ENCODE peak calls at places on chromosome 1, in four cellular contexts. One of them, this sample, is unnamed.

GRCh38 chr1:216153130-216153529 is 270.1 kb downstream of the USH2A start:
- DNase-seq in K562: no peak
- DNase-seq in HL-60: no peak
- DNase-seq in GM12878: no peak
- DNase-seq in this sample: no peak

GRCh38 chr1:232904566-232904965 is 45.8 kb upstream of the NTPCR start:
- DNase-seq in K562: no peak
- DNase-seq in HL-60: no peak
- DNase-seq in GM12878: no peak
- DNase-seq in this sample: no peak

GRCh38 chr1:207870279-207871031 is 40.5 kb downstream of the CD34 start:
- DNase-seq in K562: no peak
- DNase-seq in HL-60: no peak
- DNase-seq in GM12878: no peak
- DNase-seq in this sample: no peak

GRCh38 chr1:33653226-33653625 is 180.8 kb downstream of the ZSCAN20 start:
- DNase-seq in K562: no peak
- DNase-seq in HL-60: no peak
- DNase-seq in GM12878: no peak
- DNase-seq in this sample: no peak

GRCh38 chr1:235737751-235738150 is 88.2 kb upstream of the GNG4 start:
- DNase-seq in K562: no peak
- DNase-seq in HL-60: no peak
- DNase-seq in GM12878: no peak
- DNase-seq in this sample: no peak

GRCh38 chr1:205248793-205249601 is 21.3 kb downstream of the TMCC2 start:
- DNase-seq in K562: peak
- DNase-seq in HL-60: no peak
- DNase-seq in GM12878: no peak
- DNase-seq in this sample: no peak

GRCh38 chr1:174428739-174429138 is 19.0 kb upstream of the GPR52 start:
- DNase-seq in K562: no peak
- DNase-seq in HL-60: no peak
- DNase-seq in GM12878: no peak
- DNase-seq in this sample: no peak

GRCh38 chr1:27138368-27138767 is 16.6 kb downstream of the SLC9A1 start:
- DNase-seq in K562: no peak
- DNase-seq in HL-60: no peak
- DNase-seq in GM12878: no peak
- DNase-seq in this sample: no peak

GRCh38 chr1:30518696-30519095 is 204.7 kb downstream of the MATN1 start:
- DNase-seq in K562: no peak
- DNase-seq in HL-60: no peak
- DNase-seq in GM12878: no peak
- DNase-seq in this sample: no peak

DNA sequence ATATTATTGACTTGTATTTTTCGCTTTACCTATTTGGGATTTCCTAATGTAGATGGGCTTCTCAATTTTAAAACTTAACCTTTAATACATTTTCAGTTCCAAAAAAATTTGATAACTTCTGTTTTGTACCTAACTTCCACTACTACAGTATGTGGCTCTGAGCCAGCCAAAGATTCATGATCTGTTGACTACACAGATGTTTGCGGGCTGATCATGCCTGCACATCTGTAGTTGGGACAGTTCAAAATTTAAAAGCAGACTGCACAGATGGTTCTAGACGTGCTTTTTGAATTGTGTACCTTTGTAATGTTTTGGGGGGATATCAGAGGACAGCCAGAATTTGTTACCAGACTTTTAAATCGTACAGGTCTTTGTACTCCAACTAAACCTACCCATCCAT is 43.7 kb downstream of the NFYC start:
- DNase-seq in K562: no peak
- DNase-seq in HL-60: no peak
- DNase-seq in GM12878: no peak
- DNase-seq in this sample: no peak
- TF ChIP-seq POLR2AphosphoS5 in K562: no peak
- TF ChIP-seq POLR2AphosphoS5 in HL-60: no peak
- TF ChIP-seq POLR2AphosphoS5 in GM12878: no peak
- TF ChIP-seq POLR2AphosphoS5 in this sample: no peak

GRCh38 chr1:228141082-228141870 is 1.2 kb downstream of the GUK1 start:
- DNase-seq in K562: peak
- DNase-seq in HL-60: no peak
- DNase-seq in GM12878: no peak
- DNase-seq in this sample: peak

GRCh38 chr1:228143480-228144212 is 3.6 kb downstream of the GUK1 start:
- DNase-seq in K562: no peak
- DNase-seq in HL-60: no peak
- DNase-seq in GM12878: no peak
- DNase-seq in this sample: no peak

GRCh38 chr1:228140724-228141081 is 624 bp downstream of the GUK1 start:
- DNase-seq in K562: no peak
- DNase-seq in HL-60: no peak
- DNase-seq in GM12878: no peak
- DNase-seq in this sample: no peak

GRCh38 chr1:228142616-228143203 is 2.6 kb downstream of the GUK1 start:
- DNase-seq in K562: no peak
- DNase-seq in HL-60: no peak
- DNase-seq in GM12878: no peak
- DNase-seq in this sample: no peak

DNA sequence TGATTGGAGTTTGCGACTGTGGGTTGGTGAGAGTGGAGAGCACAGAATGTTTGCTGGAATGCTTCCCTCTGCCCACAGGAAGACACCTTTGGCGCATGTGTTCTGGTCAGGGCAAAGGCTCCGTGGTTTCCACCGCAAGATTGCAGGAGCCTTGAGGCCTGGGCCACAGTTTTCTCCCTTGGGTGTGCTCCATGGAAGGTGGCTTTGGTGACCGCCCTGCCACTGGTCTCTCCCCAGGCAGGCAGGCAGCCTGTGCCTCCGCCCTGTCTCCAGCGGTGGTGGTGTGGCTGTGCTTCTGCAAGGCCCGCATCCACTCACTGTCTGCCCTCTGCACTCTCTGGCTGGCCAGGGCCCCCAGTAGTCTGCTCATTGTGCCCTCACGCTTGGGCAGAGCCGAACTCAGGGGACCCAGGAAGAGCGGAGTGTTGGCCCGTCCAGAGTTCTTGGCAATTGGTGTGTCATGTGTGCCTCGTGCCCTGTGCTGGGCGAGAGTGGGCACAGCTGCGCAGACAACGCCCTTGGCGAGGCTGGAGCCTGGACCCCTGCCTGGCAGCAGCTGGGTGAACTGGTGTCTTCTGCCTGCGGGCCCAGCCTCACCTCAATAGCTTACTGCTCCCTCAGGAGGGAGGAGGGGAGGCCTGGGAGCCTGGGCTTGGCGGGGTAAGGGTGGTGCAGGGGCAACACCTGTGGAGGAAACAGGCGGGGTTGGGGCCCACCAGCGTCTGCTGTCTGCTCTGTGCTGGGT is 2.0 kb downstream of the GUK1 start:
- DNase-seq in K562: no peak
- DNase-seq in HL-60: no peak
- DNase-seq in GM12878: no peak
- DNase-seq in this sample: peak
- TF ChIP-seq SPI1 in K562: no peak
- TF ChIP-seq SPI1 in HL-60: no peak
- TF ChIP-seq SPI1 in GM12878: no peak
- TF ChIP-seq SPI1 in this sample: no peak

GRCh38 chr1:219676012-219676770 is 63.3 kb upstream of the ZC3H11B start:
- DNase-seq in K562: no peak
- DNase-seq in HL-60: no peak
- DNase-seq in GM12878: no peak
- DNase-seq in this sample: no peak

GRCh38 chr1:219686171-219686570 is 73.3 kb upstream of the ZC3H11B start:
- DNase-seq in K562: no peak
- DNase-seq in HL-60: no peak
- DNase-seq in GM12878: no peak
- DNase-seq in this sample: no peak

DNA sequence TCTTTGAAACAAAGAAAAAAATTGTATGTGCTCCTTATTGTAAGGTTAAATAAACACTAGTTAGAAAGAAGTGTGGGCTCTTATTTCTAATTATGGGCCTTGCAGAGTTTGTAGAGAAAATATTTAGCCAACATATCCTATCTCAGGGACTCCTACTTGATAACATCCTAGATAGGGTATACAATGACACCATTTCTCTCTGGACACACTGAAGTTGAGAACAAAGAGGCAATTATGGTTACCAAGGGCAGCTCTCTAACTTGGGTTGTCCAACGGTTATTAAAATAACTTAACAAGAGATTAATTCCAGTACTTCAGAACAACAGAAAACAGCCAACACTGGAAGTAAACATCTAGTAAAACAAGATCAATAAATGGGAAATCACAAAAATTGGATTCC is 69.0 kb upstream of the ZC3H11B start:
- DNase-seq in K562: no peak
- DNase-seq in HL-60: no peak
- DNase-seq in GM12878: no peak
- DNase-seq in this sample: no peak
- TF ChIP-seq POLR2AphosphoS5 in K562: no peak
- TF ChIP-seq POLR2AphosphoS5 in HL-60: no peak
- TF ChIP-seq POLR2AphosphoS5 in GM12878: no peak
- TF ChIP-seq POLR2AphosphoS5 in this sample: no peak

GRCh38 chr1:244302889-244303609 is 148.7 kb downstream of the ADSS2 start:
- DNase-seq in K562: peak
- DNase-seq in HL-60: no peak
- DNase-seq in GM12878: no peak
- DNase-seq in this sample: no peak
- TF ChIP-seq SPI1 in K562: no peak
- TF ChIP-seq SPI1 in HL-60: no peak
- TF ChIP-seq SPI1 in GM12878: no peak
- TF ChIP-seq SPI1 in this sample: no peak

GRCh38 chr1:165381745-165382530 is 25.4 kb upstream of the LMX1A start:
- DNase-seq in K562: no peak
- DNase-seq in HL-60: no peak
- DNase-seq in GM12878: no peak
- DNase-seq in this sample: no peak

GRCh38 chr1:165375623-165376022 is 19.1 kb upstream of the LMX1A start:
- DNase-seq in K562: no peak
- DNase-seq in HL-60: no peak
- DNase-seq in GM12878: no peak
- DNase-seq in this sample: no peak

GRCh38 chr1:165376811-165377153 is 20.3 kb upstream of the LMX1A start:
- DNase-seq in K562: no peak
- DNase-seq in HL-60: no peak
- DNase-seq in GM12878: no peak
- DNase-seq in this sample: no peak

GRCh38 chr1:165371588-165372235 is 15.2 kb upstream of the LMX1A start:
- DNase-seq in K562: no peak
- DNase-seq in HL-60: no peak
- DNase-seq in GM12878: no peak
- DNase-seq in this sample: no peak

GRCh38 chr1:165376041-165376810 is 19.7 kb upstream of the LMX1A start:
- DNase-seq in K562: peak
- DNase-seq in HL-60: no peak
- DNase-seq in GM12878: no peak
- DNase-seq in this sample: no peak
- TF ChIP-seq POLR2AphosphoS5 in K562: no peak
- TF ChIP-seq POLR2AphosphoS5 in HL-60: no peak
- TF ChIP-seq POLR2AphosphoS5 in GM12878: no peak
- TF ChIP-seq POLR2AphosphoS5 in this sample: no peak

DNA sequence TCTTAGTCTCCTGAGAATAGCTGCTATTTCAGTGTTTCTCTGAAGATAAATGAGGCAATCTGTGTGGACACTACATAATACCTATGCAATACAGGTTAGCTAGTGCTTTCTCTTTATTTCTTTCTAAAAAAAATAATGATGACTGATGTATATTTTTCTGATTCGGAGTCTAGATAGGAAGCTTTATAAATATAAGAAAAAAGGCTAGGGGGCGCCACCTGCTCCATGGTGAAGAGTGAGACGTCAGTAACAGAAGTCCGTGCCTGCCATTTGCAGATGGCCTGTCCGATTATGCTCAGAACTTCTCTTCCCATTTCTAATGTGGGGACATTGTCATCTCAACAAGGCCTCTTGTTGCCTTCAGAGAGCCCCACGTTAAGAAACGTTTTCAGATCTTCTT is 26.4 kb downstream of the QSOX1 start:
- DNase-seq in K562: peak
- DNase-seq in HL-60: no peak
- DNase-seq in GM12878: no peak
- DNase-seq in this sample: no peak
- TF ChIP-seq SPI1 in K562: no peak
- TF ChIP-seq SPI1 in HL-60: no peak
- TF ChIP-seq SPI1 in GM12878: no peak
- TF ChIP-seq SPI1 in this sample: no peak

GRCh38 chr1:157200451-157200850 is 62.3 kb upstream of the ETV3 start:
- DNase-seq in K562: no peak
- DNase-seq in HL-60: no peak
- DNase-seq in GM12878: no peak
- DNase-seq in this sample: no peak
- TF ChIP-seq POLR2AphosphoS5 in K562: no peak
- TF ChIP-seq POLR2AphosphoS5 in HL-60: no peak
- TF ChIP-seq POLR2AphosphoS5 in GM12878: no peak
- TF ChIP-seq POLR2AphosphoS5 in this sample: no peak

DNA sequence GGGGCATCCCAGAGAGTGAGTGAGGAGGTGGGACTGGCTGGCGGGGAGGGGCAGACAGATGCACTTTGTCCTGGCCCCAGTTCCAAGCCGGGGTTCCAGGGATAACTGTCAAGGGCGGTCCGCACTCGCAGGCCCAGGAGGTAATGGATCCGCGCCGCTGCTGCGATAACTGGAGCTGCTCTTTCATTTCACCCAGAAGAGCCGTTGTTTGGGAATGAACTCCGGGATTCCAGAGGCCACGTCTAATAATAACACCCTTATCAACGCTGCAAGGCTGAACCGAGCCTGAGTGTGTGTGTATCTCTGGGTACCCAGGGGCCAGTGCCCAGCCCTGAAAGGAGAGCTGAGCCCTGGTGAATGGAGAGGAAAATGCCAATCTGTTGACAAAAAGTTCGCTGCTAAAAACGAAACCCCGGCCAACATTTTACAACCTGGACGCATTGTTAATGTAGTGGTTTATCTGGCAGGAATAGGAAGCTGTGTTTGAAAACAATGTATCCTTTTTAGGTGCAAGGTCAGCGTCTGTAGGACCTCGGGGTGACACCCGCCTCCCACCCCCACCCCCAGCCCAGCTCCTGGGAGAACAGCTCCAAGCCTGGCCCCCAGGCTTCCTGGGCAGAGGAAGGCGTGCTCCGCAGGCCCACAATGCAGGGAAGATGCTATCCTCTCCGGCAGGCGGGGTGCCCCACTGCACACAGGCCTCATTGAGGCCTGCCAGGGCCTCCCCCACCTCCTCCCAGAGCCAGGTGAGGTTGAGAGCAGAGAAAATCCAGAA is 119.7 kb downstream of the PROX1 start:
- DNase-seq in K562: no peak
- DNase-seq in HL-60: no peak
- DNase-seq in GM12878: no peak
- DNase-seq in this sample: no peak
- TF ChIP-seq SPI1 in K562: no peak
- TF ChIP-seq SPI1 in HL-60: no peak
- TF ChIP-seq SPI1 in GM12878: no peak
- TF ChIP-seq SPI1 in this sample: no peak

This sample was measured in GM12891.